ENCODE peak calls at places on chromosome 4, in eight cellular contexts. One of them, this sample, is unnamed.

GRCh38 chr4:89586864-89587263 is 250.1 kb downstream of the SNCA start:
- DNase-seq in CD8-positive, alpha-beta T cell: no peak
- DNase-seq in non-pigmented ciliary epithelial cell: no peak
- DNase-seq in Right ventricle myocardium superior: no peak
- DNase-seq in Daoy: no peak
- DNase-seq in kidney tubule cell: peak; percentile 25
- DNase-seq in GM12891: no peak
- DNase-seq in HTR-8/SVneo: peak; percentile 2
- DNase-seq in this sample: no peak

GRCh38 chr4:105990933-105991332 is 95.7 kb downstream of the NPNT start:
- DNase-seq in CD8-positive, alpha-beta T cell: no peak
- DNase-seq in non-pigmented ciliary epithelial cell: peak; percentile 48
- DNase-seq in Right ventricle myocardium superior: peak; percentile 92
- DNase-seq in Daoy: peak; percentile 67
- DNase-seq in kidney tubule cell: peak; percentile 100
- DNase-seq in GM12891: no peak
- DNase-seq in HTR-8/SVneo: no peak
- DNase-seq in this sample: peak; percentile 41

GRCh38 chr4:2691952-2692435 is 64.1 kb downstream of the TNIP2 start:
- DNase-seq in CD8-positive, alpha-beta T cell: no peak
- DNase-seq in non-pigmented ciliary epithelial cell: no peak
- DNase-seq in Right ventricle myocardium superior: no peak
- DNase-seq in Daoy: no peak
- DNase-seq in kidney tubule cell: no peak
- DNase-seq in GM12891: no peak
- DNase-seq in HTR-8/SVneo: no peak
- DNase-seq in this sample: no peak

GRCh38 chr4:172786039-172786792 is 382.4 kb upstream of the GALNT7 start:
- DNase-seq in CD8-positive, alpha-beta T cell: no peak
- DNase-seq in non-pigmented ciliary epithelial cell: no peak
- DNase-seq in Right ventricle myocardium superior: peak; percentile 56
- DNase-seq in Daoy: no peak
- DNase-seq in kidney tubule cell: no peak
- DNase-seq in GM12891: no peak
- DNase-seq in HTR-8/SVneo: no peak
- DNase-seq in this sample: no peak

GRCh38 chr4:123452585-123452984 is 56.0 kb downstream of the SPRY1 start:
- DNase-seq in CD8-positive, alpha-beta T cell: no peak
- DNase-seq in non-pigmented ciliary epithelial cell: peak; percentile 71
- DNase-seq in Right ventricle myocardium superior: no peak
- DNase-seq in Daoy: peak; percentile 63
- DNase-seq in kidney tubule cell: peak; percentile 86
- DNase-seq in GM12891: no peak
- DNase-seq in HTR-8/SVneo: peak; percentile 42
- DNase-seq in this sample: peak; percentile 46

GRCh38 chr4:123443401-123444297 is 47.1 kb downstream of the SPRY1 start:
- DNase-seq in CD8-positive, alpha-beta T cell: no peak
- DNase-seq in non-pigmented ciliary epithelial cell: no peak
- DNase-seq in Right ventricle myocardium superior: no peak
- DNase-seq in Daoy: no peak
- DNase-seq in kidney tubule cell: no peak
- DNase-seq in GM12891: no peak
- DNase-seq in HTR-8/SVneo: no peak
- DNase-seq in this sample: peak; percentile 19

GRCh38 chr4:24642941-24643628 is 58.7 kb upstream of the DHX15 start:
- DNase-seq in CD8-positive, alpha-beta T cell: no peak
- DNase-seq in non-pigmented ciliary epithelial cell: no peak
- DNase-seq in Right ventricle myocardium superior: no peak
- DNase-seq in Daoy: peak; percentile 64
- DNase-seq in kidney tubule cell: peak; percentile 98
- DNase-seq in GM12891: no peak
- DNase-seq in HTR-8/SVneo: peak; percentile 65
- DNase-seq in this sample: no peak

GRCh38 chr4:180655886-180656285 is 1587.3 kb upstream of the TENM3 start:
- DNase-seq in CD8-positive, alpha-beta T cell: no peak
- DNase-seq in non-pigmented ciliary epithelial cell: no peak
- DNase-seq in Right ventricle myocardium superior: no peak
- DNase-seq in Daoy: no peak
- DNase-seq in kidney tubule cell: no peak
- DNase-seq in GM12891: no peak
- DNase-seq in HTR-8/SVneo: no peak
- DNase-seq in this sample: no peak

GRCh38 chr4:121653986-121654385 is 42.8 kb downstream of the ANXA5 start:
- DNase-seq in CD8-positive, alpha-beta T cell: no peak
- DNase-seq in non-pigmented ciliary epithelial cell: no peak
- DNase-seq in Right ventricle myocardium superior: no peak
- DNase-seq in Daoy: no peak
- DNase-seq in kidney tubule cell: no peak
- DNase-seq in GM12891: no peak
- DNase-seq in HTR-8/SVneo: no peak
- DNase-seq in this sample: no peak

GRCh38 chr4:3369781-3370660 is 71.7 kb upstream of the HGFAC start:
- DNase-seq in CD8-positive, alpha-beta T cell: no peak
- DNase-seq in non-pigmented ciliary epithelial cell: peak; percentile 77
- DNase-seq in Right ventricle myocardium superior: peak; percentile 73
- DNase-seq in Daoy: peak; percentile 86
- DNase-seq in kidney tubule cell: peak; percentile 60
- DNase-seq in GM12891: no peak
- DNase-seq in HTR-8/SVneo: peak; percentile 77
- DNase-seq in this sample: no peak

GRCh38 chr4:72629540-72629939 is 60.5 kb upstream of the ADAMTS3 start:
- DNase-seq in CD8-positive, alpha-beta T cell: no peak
- DNase-seq in non-pigmented ciliary epithelial cell: no peak
- DNase-seq in Right ventricle myocardium superior: no peak
- DNase-seq in Daoy: no peak
- DNase-seq in kidney tubule cell: peak; percentile 62
- DNase-seq in GM12891: no peak
- DNase-seq in HTR-8/SVneo: no peak
- DNase-seq in this sample: no peak

GRCh38 chr4:52373650-52374049 is 285.5 kb downstream of the USP46 start:
- DNase-seq in CD8-positive, alpha-beta T cell: no peak
- DNase-seq in non-pigmented ciliary epithelial cell: no peak
- DNase-seq in Right ventricle myocardium superior: no peak
- DNase-seq in Daoy: no peak
- DNase-seq in kidney tubule cell: no peak
- DNase-seq in GM12891: no peak
- DNase-seq in HTR-8/SVneo: no peak
- DNase-seq in this sample: no peak

GRCh38 chr4:100147684-100148083 is 42.6 kb downstream of the DDIT4L start:
- DNase-seq in CD8-positive, alpha-beta T cell: no peak
- DNase-seq in non-pigmented ciliary epithelial cell: no peak
- DNase-seq in Right ventricle myocardium superior: no peak
- DNase-seq in Daoy: no peak
- DNase-seq in kidney tubule cell: no peak
- DNase-seq in GM12891: no peak
- DNase-seq in HTR-8/SVneo: no peak
- DNase-seq in this sample: no peak

This sample was measured in transverse colon.